ENCODE peak calls at places on chromosomes 1 and 21, in six cellular contexts. V is cardiac fibroblast; W is cerebellar cortex; R is HTR-8/SVneo; D is breast epithelium; F is central memory CD4-positive, alpha-beta T cell. H is an unnamed sample.

GRCh38 chr1:235013512-235013911 is 115.1 kb downstream of the TOMM20 start:
- DNase-seq in V (no peak), W (no peak), R (no peak), D (no peak), F (no peak), H (peak)

GRCh38 chr1:59691261-59691660 is 123.5 kb upstream of the HOOK1 start:
- DNase-seq in V (peak), W (no peak), R (no peak), D (no peak), F (no peak), H (no peak)

GRCh38 chr1:23779826-23780371 is 1.7 kb downstream of the PITHD1 start:
- DNase-seq in V (no peak), W (no peak), R (peak), D (no peak), F (no peak), H (no peak)

GRCh38 chr1:53291574-53291973 is 36.3 kb downstream of the LRP8 start:
- DNase-seq in V (peak), W (no peak), R (no peak), D (no peak), F (no peak), H (no peak)

GRCh38 chr1:7783178-7783711 is 846 bp upstream of the PER3 start:
- DNase-seq in V (peak), W (peak), R (peak), D (peak), F (no peak), H (peak)

GRCh38 chr1:23282967-23283366 is 61.1 kb downstream of the HNRNPR start:
- DNase-seq in V (peak), W (no peak), R (peak), D (no peak), F (no peak), H (no peak)

GRCh38 chr1:107141491-107142369 is 891 bp downstream of the NTNG1 start:
- DNase-seq in V (peak), W (peak), R (no peak), D (no peak), F (no peak), H (no peak)

GRCh38 chr1:11692899-11693590 is 1.5 kb downstream of the DRAXIN start:
- DNase-seq in V (peak), W (no peak), R (peak), D (no peak), F (no peak), H (no peak)

GRCh38 chr1:237124856-237125462 is 83.0 kb downstream of the RYR2 start:
- DNase-seq in V (peak), W (no peak), R (peak), D (no peak), F (no peak), H (no peak)

GRCh38 chr1:60893111-60893510 is 189.2 kb upstream of the NFIA start:
- DNase-seq in V (no peak), W (no peak), R (no peak), D (no peak), F (no peak), H (no peak)

GRCh38 chr1:169086603-169087455 is 19.7 kb upstream of the ATP1B1 start:
- DNase-seq in V (peak), W (peak), R (no peak), D (no peak), F (peak), H (no peak)

GRCh38 chr21:41973861-41974751 is 20.3 kb upstream of the C2CD2 start:
- DNase-seq in V (no peak), W (peak), R (no peak), D (no peak), F (peak), H (no peak)

GRCh38 chr21:31455506-31455905 is 111.4 kb upstream of the TIAM1 start:
- DNase-seq in V (no peak), W (peak), R (no peak), D (no peak), F (no peak), H (no peak)

GRCh38 chr1:236687273-236687672 is 974 bp downstream of the ACTN2 start:
- DNase-seq in V (no peak), W (no peak), R (no peak), D (no peak), F (no peak), H (no peak)

GRCh38 chr1:72062584-72062983 is 219.8 kb downstream of the NEGR1 start:
- DNase-seq in V (peak), W (no peak), R (no peak), D (no peak), F (no peak), H (no peak)

GRCh38 chr1:156464335-156464734 is 36.2 kb downstream of the MEF2D start:
- DNase-seq in V (no peak), W (no peak), R (no peak), D (peak), F (no peak), H (no peak)

GRCh38 chr1:84450916-84451315 is 28.1 kb upstream of the RPF1 start:
- DNase-seq in V (no peak), W (no peak), R (no peak), D (no peak), F (no peak), H (no peak)

GRCh38 chr1:19310720-19311502 is 1.0 kb downstream of the AKR7A2 start:
- DNase-seq in V (peak), W (peak), R (no peak), D (no peak), F (no peak), H (no peak)

GRCh38 chr1:34929497-34929852 is at the start of gene DLGAP3:
- DNase-seq in V (no peak), W (peak), R (no peak), D (no peak), F (no peak), H (no peak)

GRCh38 chr1:50108497-50109073 is at the start of gene ELAVL4:
- DNase-seq in V (no peak), W (peak), R (no peak), D (no peak), F (no peak), H (peak)